ENCODE peak calls at places on chromosomes 12 and 14, in nine cellular contexts. B is fibroblast of pulmonary artery; I is AG10803; Z is fibroblast of the aortic adventitia; L is left colon; C is RPMI7951; O is NCI-H1092; U is G401; E is stimulated activated CD4-positive, alpha-beta T cell treated with anti-CD3 and anti-CD28 coated beads, Interleukin-2, amount 100 ng/mL, for 48 hours. J is an unnamed sample.

GRCh38 chr12:56839489-56840442 is 76.6 kb downstream of the HSD17B6 start:
- DNase-seq in B (peak), I (peak), Z (peak), L (peak), C (peak), O (no peak), U (peak), E (peak), J (no peak)

GRCh38 chr12:122747224-122748175 is 5.1 kb upstream of the DENR start:
- DNase-seq in B (no peak), I (no peak), Z (no peak), L (no peak), C (no peak), O (no peak), U (no peak), E (no peak), J (no peak)

GRCh38 chr12:127388985-127389384 is 878.0 kb upstream of the TMEM132C start:
- DNase-seq in B (no peak), I (no peak), Z (no peak), L (no peak), C (peak), O (no peak), U (no peak), E (no peak), J (no peak)

GRCh38 chr14:79638647-79639266 is 572.5 kb downstream of the DIO2 start:
- DNase-seq in B (no peak), I (no peak), Z (no peak), L (no peak), C (no peak), O (no peak), U (peak), E (no peak), J (no peak)

GRCh38 chr12:115294443-115295133 is 610.6 kb upstream of the TBX3 start:
- DNase-seq in B (peak), I (no peak), Z (peak), L (no peak), C (peak), O (no peak), U (no peak), E (no peak), J (no peak)

GRCh38 chr12:22529281-22530060 is 14.9 kb downstream of the C2CD5 start:
- DNase-seq in B (peak), I (peak), Z (peak), L (no peak), C (peak), O (no peak), U (no peak), E (no peak), J (no peak)

GRCh38 chr12:81196595-81196994 is 118.7 kb downstream of the ACSS3 start:
- DNase-seq in B (no peak), I (no peak), Z (no peak), L (no peak), C (no peak), O (no peak), U (no peak), E (no peak), J (no peak)

GRCh38 chr12:88336071-88336768 is 194.1 kb downstream of the TMTC3 start:
- DNase-seq in B (no peak), I (peak), Z (no peak), L (no peak), C (peak), O (no peak), U (no peak), E (no peak), J (no peak)

GRCh38 chr12:77727442-77728001 is 103.2 kb upstream of the NAV3 start:
- DNase-seq in B (no peak), I (no peak), Z (no peak), L (no peak), C (no peak), O (no peak), U (no peak), E (no peak), J (no peak)

GRCh38 chr14:72594099-72594901 is 299.6 kb downstream of the DPF3 start:
- DNase-seq in B (no peak), I (no peak), Z (no peak), L (no peak), C (no peak), O (no peak), U (no peak), E (peak), J (peak)

GRCh38 chr14:64688801-64689200 is 15.4 kb upstream of the PLEKHG3 start:
- DNase-seq in B (no peak), I (no peak), Z (no peak), L (peak), C (no peak), O (no peak), U (no peak), E (no peak), J (no peak)

GRCh38 chr12:113867258-113867657 is 98.9 kb downstream of the RBM19 start:
- DNase-seq in B (peak), I (peak), Z (no peak), L (no peak), C (no peak), O (no peak), U (no peak), E (no peak), J (no peak)

J was measured in activated CD4-positive, CD25-positive, alpha-beta regulatory T cell treated with anti-CD3 and anti-CD28 coated beads, Interleukin-2, amount 50 U/mL, for 72 hours.